ENCODE peak calls at places on chromosomes 12 and 14, in four cellular contexts. C is A549, T is H1, R is HepG2. V is an unnamed sample.

GRCh38 chr12:57218030-57218853 is 1.6 kb downstream of the NXPH4 start:
- DNase-seq in R (no peak), T (no peak), C (no peak), V (no peak)

GRCh38 chr12:62621239-62621638 is 154.6 kb downstream of the MON2 start:
- DNase-seq in R (no peak), T (no peak), C (no peak), V (no peak)

GRCh38 chr14:77059276-77059934 is 30.9 kb upstream of the IRF2BPL start:
- DNase-seq in C (peak), T (no peak), R (peak), V (peak)

GRCh38 chr12:94817695-94818075 is 167.3 kb upstream of the TMCC3 start:
- DNase-seq in R (no peak), C (no peak), T (no peak), V (no peak)

GRCh38 chr12:29309320-29309902 is 71.6 kb downstream of the ERGIC2 start:
- DNase-seq in R (no peak), T (no peak), C (no peak), V (no peak)

GRCh38 chr14:104794641-104795467 is 694 bp downstream of the AKT1 start:
- DNase-seq in R (no peak), C (no peak), T (no peak), V (peak)

GRCh38 chr12:97082029-97082428 is 175.0 kb downstream of the NEDD1 start:
- DNase-seq in T (no peak), C (no peak), R (no peak), V (no peak)

GRCh38 chr12:70756118-70756517 is 118.9 kb upstream of the PTPRB start:
- DNase-seq in R (no peak), T (no peak), C (no peak), V (peak)

GRCh38 chr12:114902665-114903393 is 218.9 kb upstream of the TBX3 start:
- DNase-seq in R (peak), T (no peak), C (no peak), V (no peak)

GRCh38 chr14:102509744-102510615 is at the start of gene ANKRD9:
- DNase-seq in R (peak), T (peak), C (peak), V (peak)

GRCh38 chr14:92340938-92341337 is 18.0 kb downstream of the SLC24A4 start:
- DNase-seq in C (no peak), T (no peak), R (no peak), V (no peak)

GRCh38 chr14:100580316-100581227 is 6.6 kb downstream of the BEGAIN start:
- DNase-seq in R (no peak), C (no peak), T (no peak), V (no peak)

GRCh38 chr14:69375722-69376121 is 22.4 kb downstream of the ERH start:
- DNase-seq in T (no peak), C (no peak), R (no peak), V (no peak)

GRCh38 chr12:128076188-128076587 is 190.8 kb upstream of the TMEM132C start:
- DNase-seq in C (no peak), T (no peak), R (no peak), V (no peak)

GRCh38 chr12:119780786-119781434 is 96.2 kb downstream of the CIT start:
- DNase-seq in R (peak), C (peak), T (no peak), V (peak)

GRCh38 chr14:82046512-82047226 is 513.0 kb upstream of the SEL1L start:
- DNase-seq in R (no peak), C (no peak), T (no peak), V (no peak)

GRCh38 chr14:59918824-59919581 is 941 bp upstream of the LRRC9 start:
- DNase-seq in R (peak), T (no peak), C (peak), V (no peak)
- TF ChIP-seq RNF2 in R (no peak), T (no peak), C (no peak), V (no peak)

GRCh38 chr14:103547941-103548462 is 14.5 kb downstream of the BAG5 start:
- DNase-seq in T (no peak), R (no peak), C (no peak), V (no peak)
- TF ChIP-seq RNF2 in T (no peak), R (no peak), C (no peak), V (no peak)

DNA sequence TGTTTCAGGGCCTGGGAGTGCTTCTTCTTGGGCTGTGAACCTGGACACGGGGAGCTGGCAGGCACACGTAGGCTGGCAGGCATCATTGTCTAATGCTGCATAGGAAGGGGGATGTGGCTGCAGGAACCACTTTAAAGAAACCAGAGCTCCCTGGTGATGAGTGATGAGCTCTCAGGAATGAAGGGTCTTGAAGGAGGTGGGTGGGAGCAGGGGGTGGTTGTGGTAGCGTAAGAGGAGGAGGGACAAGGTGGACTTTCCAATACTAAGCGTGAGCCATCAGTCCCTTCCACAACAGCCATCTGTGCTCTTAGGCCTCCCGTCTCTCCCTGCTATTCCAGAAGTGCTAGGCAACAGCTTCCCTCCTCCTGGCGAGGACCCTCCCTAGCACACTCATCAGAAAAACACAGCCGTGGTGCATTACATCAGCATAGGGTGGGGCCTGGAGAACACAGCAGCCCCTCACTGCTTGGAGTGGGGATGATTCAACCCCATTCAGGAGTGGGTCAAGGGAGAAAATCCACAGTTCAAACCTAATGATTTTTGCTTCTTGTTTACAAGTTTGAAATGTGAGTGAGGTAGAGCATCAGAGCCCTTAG is 356.2 kb upstream of the DDHD1 start:
- DNase-seq in T (no peak), R (no peak), C (no peak), V (no peak)
- TF ChIP-seq RNF2 in T (no peak), R (no peak), C (no peak), V (no peak)

DNA sequence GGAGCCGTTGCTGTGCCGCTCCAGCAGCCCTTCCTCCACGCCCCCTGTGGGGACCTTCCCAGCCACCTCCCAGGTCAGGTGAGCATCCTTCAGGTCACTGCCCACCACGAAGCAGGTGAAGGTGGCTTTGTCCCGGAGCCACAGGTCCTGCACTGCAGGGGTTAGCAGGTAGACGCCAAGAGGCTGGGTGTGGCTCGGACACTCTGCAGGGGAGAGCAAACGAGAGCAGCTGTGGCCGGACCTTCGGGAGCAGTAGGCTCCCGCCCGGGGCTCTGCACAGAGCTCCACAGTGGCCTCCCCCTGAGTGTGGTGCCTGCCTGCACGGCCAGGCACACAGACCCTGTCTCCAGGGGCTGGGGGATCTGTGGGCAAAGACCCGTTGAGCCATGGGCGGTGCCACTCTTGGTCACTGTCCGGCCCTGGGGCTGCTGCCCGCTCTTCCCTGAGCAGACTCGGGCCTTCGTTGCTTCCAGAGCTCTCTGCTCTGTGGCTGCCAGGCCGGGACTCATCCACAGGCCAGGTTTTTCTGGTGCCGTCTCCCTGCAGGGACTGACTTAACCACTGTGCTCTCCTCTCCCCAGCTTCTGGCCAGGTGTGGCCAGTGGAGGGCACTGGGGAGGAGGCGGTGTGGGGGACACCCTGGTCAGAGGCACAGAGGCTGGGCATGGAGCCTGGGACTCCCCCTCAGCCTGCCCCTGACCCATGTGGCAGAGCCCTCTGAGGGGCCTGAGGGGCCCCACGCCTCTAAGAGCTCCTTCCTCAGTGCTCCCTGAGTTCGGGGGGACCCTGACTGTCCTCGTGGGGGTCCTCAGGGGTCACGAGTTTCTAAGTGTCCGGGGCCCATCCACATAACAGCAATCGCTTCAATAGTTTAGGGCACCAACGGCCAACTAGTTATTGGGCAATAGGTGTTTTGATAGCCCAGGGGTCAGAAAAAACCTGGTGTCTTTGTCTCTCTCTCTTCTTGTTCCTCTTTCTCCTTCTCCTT is 314.9 kb downstream of the TMEM121 start:
- DNase-seq in T (no peak), C (no peak), R (no peak), V (no peak)
- TF ChIP-seq RNF2 in T (no peak), C (no peak), R (no peak), V (no peak)

GRCh38 chr14:49505026-49505766 is 81.0 kb downstream of the RPS29 start:
- DNase-seq in C (no peak), T (peak), R (no peak), V (no peak)
- TF ChIP-seq RNF2 in C (no peak), T (no peak), R (no peak), V (no peak)

DNA sequence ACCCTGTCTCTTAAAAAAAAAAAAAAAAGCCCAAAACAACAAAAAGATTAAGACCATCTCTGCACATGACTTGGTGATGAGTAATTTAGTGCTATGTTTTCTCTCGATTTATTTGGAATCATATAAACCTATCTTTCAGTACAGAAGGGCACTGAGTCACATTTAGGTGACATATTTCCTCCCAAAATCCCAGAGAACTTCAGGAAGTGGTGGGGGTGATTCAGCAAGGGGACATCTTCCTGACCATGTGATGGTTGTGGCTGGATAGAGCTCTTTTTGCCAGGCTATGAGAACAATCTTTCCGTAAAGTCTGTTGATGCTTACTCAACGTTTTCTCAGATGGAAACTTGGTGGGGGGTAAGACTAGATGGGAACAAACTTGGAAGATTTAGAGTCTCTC is 50.0 kb downstream of the PPFIBP1 start:
- DNase-seq in R (no peak), C (no peak), T (no peak), V (no peak)
- TF ChIP-seq RNF2 in R (no peak), C (no peak), T (no peak), V (no peak)

DNA sequence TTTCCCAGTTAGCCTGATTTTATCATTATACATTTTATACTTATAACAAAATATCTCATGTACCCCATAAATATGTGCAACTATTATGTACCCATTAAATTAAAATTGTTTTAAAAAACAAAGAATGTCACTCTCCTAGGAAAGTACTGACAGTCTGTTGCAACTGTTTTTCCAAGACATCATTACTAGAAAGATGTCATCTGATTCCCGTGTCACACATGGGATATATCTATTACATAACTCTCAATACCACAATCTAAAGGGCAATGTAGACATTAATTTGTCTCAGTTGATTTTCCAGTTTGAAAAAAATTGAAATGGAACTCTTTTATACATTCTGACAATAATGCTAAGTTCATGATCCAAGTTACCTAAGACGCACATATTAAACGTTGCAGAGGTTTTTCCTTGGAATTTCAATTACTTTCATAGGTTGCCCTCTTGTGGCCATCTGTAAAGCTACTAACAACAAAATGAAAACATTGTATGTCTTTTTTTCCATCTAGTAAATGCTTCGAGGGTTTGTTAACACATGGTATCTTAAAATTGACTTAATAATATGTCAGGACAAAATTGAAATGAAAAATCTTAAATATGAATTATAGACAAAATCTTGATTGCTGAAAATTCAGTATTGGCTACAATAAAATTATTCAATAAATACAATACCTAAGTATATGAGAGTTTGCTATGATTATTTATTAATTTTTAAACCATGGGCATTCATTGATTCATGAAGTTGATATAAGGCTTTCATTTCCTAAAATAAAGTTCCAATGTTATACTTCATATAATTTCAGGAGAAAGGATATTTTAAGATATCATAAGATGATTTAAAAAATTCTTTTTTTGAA is 131.6 kb downstream of the PPFIA2 start:
- DNase-seq in C (peak), T (no peak), R (peak), V (peak)
- TF ChIP-seq RNF2 in C (no peak), T (no peak), R (no peak), V (no peak)

GRCh38 chr14:23021969-23022368 is 12.0 kb upstream of the C14orf93 start:
- DNase-seq in R (no peak), T (no peak), C (no peak), V (no peak)

GRCh38 chr14:23025181-23025788 is 9.4 kb downstream of the PSMB5 start:
- DNase-seq in C (no peak), T (no peak), R (no peak), V (no peak)

GRCh38 chr14:23023500-23024152 is 11.1 kb downstream of the PSMB5 start:
- DNase-seq in C (no peak), T (no peak), R (no peak), V (no peak)

GRCh38 chr14:23022849-23023499 is 11.7 kb downstream of the PSMB5 start:
- DNase-seq in C (no peak), R (no peak), T (no peak), V (no peak)

DNA sequence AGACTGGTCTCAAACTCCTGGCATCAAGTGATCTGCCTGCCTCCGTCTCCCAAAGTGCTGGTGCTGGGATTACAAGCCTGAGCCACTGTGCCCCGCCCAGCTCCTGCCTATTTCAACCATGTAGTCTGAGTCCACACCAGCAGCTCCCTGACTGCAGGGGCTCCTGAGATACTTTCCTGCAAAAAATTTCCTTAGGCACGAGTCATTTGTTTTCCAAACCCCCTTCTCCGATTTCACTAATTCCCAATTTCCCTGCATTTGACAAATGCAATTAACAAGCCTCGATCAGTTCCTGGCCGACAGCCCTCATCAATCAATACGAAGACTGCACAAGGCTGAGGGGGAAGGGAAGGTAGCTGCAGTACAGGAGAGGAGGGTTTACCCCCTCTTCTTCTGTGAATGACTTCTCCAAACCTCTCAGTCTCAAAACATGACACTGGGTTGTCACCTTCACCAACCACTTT is 10.1 kb downstream of the PSMB5 start:
- DNase-seq in T (no peak), C (no peak), R (no peak), V (no peak)
- TF ChIP-seq RNF2 in T (no peak), C (no peak), R (no peak), V (no peak)

V was measured in K562.